ENCODE peak calls at places on chromosomes 3 and 15, in nine cellular contexts. Y is CD4-positive, alpha-beta T cell; T is bronchial epithelial cell; X is SJSA1; R is upper lobe of right lung; N is HepG2; B is upper lobe of left lung; W is PC-3; K is HCT116. H is an unnamed sample.

GRCh38 chr15:80945605-80946004 is 44.0 kb downstream of the MESD start:
- DNase-seq in W (no peak), T (no peak), K (no peak), N (no peak), R (no peak), Y (no peak), X (no peak), B (no peak), H (no peak)

GRCh38 chr15:68106656-68107055 is 52.5 kb downstream of the PIAS1 start:
- DNase-seq in X (no peak), N (peak; percentile 9), Y (no peak), K (no peak), W (no peak), R (no peak), B (no peak), T (no peak), H (no peak)

GRCh38 chr3:36792342-36792741 is 28.0 kb upstream of the DCLK3 start:
- DNase-seq in B (no peak), T (peak; percentile 47), N (peak; percentile 30), X (no peak), W (peak; percentile 67), K (peak; percentile 24), Y (no peak), R (no peak), H (peak; percentile 27)

GRCh38 chr15:68479406-68479805 is 47.4 kb upstream of the ITGA11 start:
- DNase-seq in X (no peak), B (no peak), N (no peak), K (no peak), Y (no peak), W (no peak), R (no peak), T (no peak), H (no peak)

GRCh38 chr3:58497074-58497473 is 5.2 kb downstream of the KCTD6 start:
- DNase-seq in N (no peak), W (no peak), Y (no peak), K (no peak), X (no peak), B (no peak), T (no peak), R (no peak), H (peak; percentile 9)

GRCh38 chr3:76554717-76555116 is 485.2 kb upstream of the ROBO2 start:
- DNase-seq in R (no peak), W (no peak), B (no peak), X (no peak), N (no peak), K (no peak), Y (no peak), T (no peak), H (no peak)

GRCh38 chr15:77387355-77388105 is 32.4 kb downstream of the PEAK1 start:
- DNase-seq in B (no peak), W (no peak), Y (no peak), T (no peak), N (no peak), K (no peak), R (no peak), X (no peak), H (no peak)

GRCh38 chr3:80227216-80227615 is 459.4 kb upstream of the ROBO1 start:
- DNase-seq in X (no peak), T (peak; percentile 33), B (no peak), K (no peak), W (peak; percentile 41), R (no peak), Y (no peak), N (no peak), H (peak; percentile 38)

GRCh38 chr15:29854413-29854812 is 32.1 kb upstream of the TJP1 start:
- DNase-seq in Y (no peak), R (no peak), T (no peak), X (peak; percentile 58), K (no peak), W (peak; percentile 90), B (no peak), N (no peak), H (peak; percentile 54)

GRCh38 chr3:42605550-42606173 is 5.2 kb downstream of the NKTR start:
- DNase-seq in X (no peak), R (no peak), Y (no peak), N (peak; percentile 45), W (no peak), B (no peak), K (no peak), T (no peak), H (no peak)

DNA sequence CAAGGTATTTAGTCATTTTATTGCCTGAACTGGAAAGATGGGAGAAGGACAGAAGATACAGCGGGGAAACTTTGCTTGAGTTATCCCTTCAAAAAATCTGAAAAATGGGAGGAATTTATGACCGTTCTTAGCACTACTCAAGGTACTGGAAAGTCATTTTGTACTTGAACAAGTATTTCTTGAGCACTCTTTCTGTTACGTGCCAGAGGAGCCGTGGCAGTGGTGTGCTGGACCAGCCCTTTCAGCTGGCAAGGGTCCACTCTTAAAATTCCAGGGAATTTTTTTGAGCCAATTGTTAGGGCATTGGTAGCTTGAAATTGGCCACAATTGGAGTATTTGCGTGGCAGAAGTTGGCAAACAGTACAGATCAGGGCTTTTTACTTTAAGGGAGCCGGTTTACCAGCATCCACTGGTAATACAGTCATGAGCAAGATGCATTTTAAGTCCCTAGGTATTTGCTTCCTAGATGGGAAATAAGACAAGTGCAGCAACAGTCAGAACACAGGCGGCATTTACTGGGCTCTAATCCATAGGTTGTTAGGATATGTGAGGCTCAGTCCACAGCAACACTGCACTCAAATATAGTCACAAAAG is 145.9 kb upstream of the ST8SIA2 start:
- DNase-seq in T (no peak), B (no peak), Y (no peak), R (no peak), X (no peak), W (no peak), N (no peak), K (no peak), H (no peak)
- H3K27me3 ChIP-seq in T (no peaks in the 10 kb centered on the region), B (no peaks in the 10 kb centered on the region), Y (no peaks in the 10 kb centered on the region), R (peaks cover 7% of the 10 kb centered on the region), X (no peaks in the 10 kb centered on the region), W (peaks cover 44% of the 10 kb centered on the region), N (no peaks in the 10 kb centered on the region), K (peaks cover 42% of the 10 kb centered on the region), H (no peaks in the 10 kb centered on the region)

GRCh38 chr3:12292770-12293169 is 3.9 kb downstream of the PPARG start:
- DNase-seq in K (no peak), W (no peak), X (no peak), Y (no peak), N (no peak), B (no peak), R (no peak), T (no peak), H (no peak)
- H3K27me3 ChIP-seq in K (no peaks in the 10 kb centered on the region), W (no peaks in the 10 kb centered on the region), X (peaks cover 27% of the 10 kb centered on the region), Y (peaks cover 14% of the 10 kb centered on the region), N (no peaks in the 10 kb centered on the region), B (peaks cover 7% of the 10 kb centered on the region), R (no peaks in the 10 kb centered on the region), T (no peaks in the 10 kb centered on the region), H (peaks cover 7% of the 10 kb centered on the region)

GRCh38 chr3:28234454-28234853 is 7.0 kb upstream of the CMC1 start:
- DNase-seq in Y (no peak), X (no peak), K (no peak), N (no peak), R (no peak), B (no peak), T (no peak), W (no peak), H (no peak)

GRCh38 chr3:28232659-28233058 is 8.8 kb upstream of the CMC1 start:
- DNase-seq in B (no peak), Y (no peak), R (no peak), N (no peak), K (no peak), T (no peak), X (no peak), W (no peak), H (no peak)

GRCh38 chr3:28224430-28224829 is 17.0 kb upstream of the CMC1 start:
- DNase-seq in B (no peak), R (no peak), W (no peak), T (no peak), Y (no peak), K (no peak), N (no peak), X (no peak), H (no peak)

GRCh38 chr3:28226020-28226419 is 15.4 kb upstream of the CMC1 start:
- DNase-seq in X (no peak), B (no peak), T (no peak), W (no peak), N (no peak), K (no peak), Y (no peak), R (no peak), H (no peak)

GRCh38 chr3:28228623-28229022 is 12.8 kb upstream of the CMC1 start:
- DNase-seq in N (no peak), R (no peak), Y (no peak), W (no peak), K (no peak), T (no peak), B (no peak), X (no peak), H (no peak)
- H3K27me3 ChIP-seq in N (no peaks in the 10 kb centered on the region), R (no peaks in the 10 kb centered on the region), Y (no peaks in the 10 kb centered on the region), W (no peaks in the 10 kb centered on the region), K (no peaks in the 10 kb centered on the region), T (no peaks in the 10 kb centered on the region), B (no peaks in the 10 kb centered on the region), X (no peaks in the 10 kb centered on the region), H (no peaks in the 10 kb centered on the region)

DNA sequence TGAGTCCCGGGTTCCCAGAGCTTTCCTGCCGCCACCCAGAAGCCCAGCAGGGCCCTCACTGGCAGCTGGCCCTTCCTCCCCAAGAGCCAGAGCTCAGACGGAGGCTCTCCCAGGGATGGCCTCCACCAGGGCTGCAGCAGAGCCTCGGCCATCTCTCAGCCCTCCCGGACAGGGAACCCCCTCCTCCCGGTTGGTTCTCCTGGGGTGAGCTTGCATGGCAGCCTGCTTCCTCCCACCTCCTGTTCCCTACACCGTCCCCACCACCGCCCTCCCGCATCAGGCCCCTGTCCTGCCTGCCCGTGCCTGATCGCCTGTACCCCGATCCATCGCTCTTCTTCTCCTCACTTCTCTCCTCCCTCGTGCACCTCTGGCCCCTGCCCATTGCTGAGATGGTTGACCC is 24.1 kb upstream of the MUC4 start:
- DNase-seq in Y (no peak), N (no peak), W (no peak), X (no peak), T (no peak), B (no peak), R (no peak), K (no peak), H (no peak)
- H3K27me3 ChIP-seq in Y (no peaks in the 10 kb centered on the region), N (peaks cover 48% of the 10 kb centered on the region), W (no peaks in the 10 kb centered on the region), X (no peaks in the 10 kb centered on the region), T (peaks cover 5% of the 10 kb centered on the region), B (no peaks in the 10 kb centered on the region), R (no peaks in the 10 kb centered on the region), K (no peaks in the 10 kb centered on the region), H (peaks cover 2% of the 10 kb centered on the region)

DNA sequence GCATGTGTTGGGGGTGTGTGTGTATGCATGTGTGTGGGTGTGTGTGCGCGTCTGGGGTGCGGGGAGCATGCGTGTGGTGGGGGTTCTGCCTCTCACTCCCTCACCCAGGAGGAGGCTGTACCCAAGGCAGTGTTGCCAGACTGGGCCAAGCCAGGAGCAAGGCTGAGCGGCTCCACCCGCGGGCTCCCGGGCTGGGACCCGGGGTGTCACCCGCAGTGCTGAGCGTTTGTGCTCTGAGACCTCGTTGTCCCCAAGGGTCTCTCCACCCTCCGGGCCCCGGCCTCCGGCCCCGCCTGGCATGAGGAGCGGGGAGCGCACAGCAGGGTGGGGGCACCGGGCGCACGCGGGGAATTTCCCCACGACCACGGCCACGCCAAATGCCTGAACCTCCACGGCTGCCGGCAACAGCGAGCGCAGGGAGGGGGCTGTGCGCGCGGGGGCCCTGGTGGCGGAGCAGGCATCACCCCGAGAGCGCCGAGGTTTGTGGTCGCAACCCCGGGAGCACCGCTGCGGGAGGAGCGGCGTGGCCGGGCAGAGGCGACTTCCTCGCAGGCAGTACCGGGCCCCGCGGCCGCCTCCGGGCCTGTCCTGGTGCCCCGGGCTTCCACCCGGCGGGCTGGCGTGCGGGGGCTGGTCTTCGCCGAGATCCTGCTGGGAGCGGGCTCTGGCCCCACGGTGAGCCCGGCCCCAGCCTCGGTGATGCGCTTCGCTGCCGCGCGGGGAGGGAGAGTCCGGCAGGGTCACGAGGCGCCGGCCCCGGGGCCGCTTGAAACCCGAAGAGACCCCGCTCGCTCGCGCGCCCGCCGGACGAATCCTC is 7.4 kb upstream of the OCA2 start:
- DNase-seq in K (no peak), B (no peak), W (no peak), T (no peak), X (no peak), Y (no peak), N (no peak), R (peak; percentile 65), H (no peak)
- H3K27me3 ChIP-seq in K (no peaks in the 10 kb centered on the region), B (peaks cover 9% of the 10 kb centered on the region), W (peaks cover 14% of the 10 kb centered on the region), T (no peaks in the 10 kb centered on the region), X (no peaks in the 10 kb centered on the region), Y (peaks cover 33% of the 10 kb centered on the region), N (peaks cover 36% of the 10 kb centered on the region), R (peaks cover 15% of the 10 kb centered on the region), H (peaks cover 8% of the 10 kb centered on the region)